ENCODE peak calls at places on chromosomes 6 and 20, in nine cellular contexts. G, B, A, S, Z, I, W, E and K are unnamed samples.
A peak's percentile ranks its signal among the peaks of the same experiment; 100 is the strongest.

GRCh38 chr6:32627831-32628230 is 9.4 kb upstream of the HLA-DQA1 start:
- DNase-seq in S (no peak), W (peak; percentile 91), E (peak; percentile 75), Z (no peak), I (no peak), A (peak; percentile 63), B (peak; percentile 6), G (no peak), K (no peak)

GRCh38 chr20:19757487-19757972 is 528 bp upstream of the RIN2 start:
- DNase-seq in B (peak; percentile 82), G (no peak), S (peak; percentile 81), A (no peak), I (no peak), E (no peak), Z (peak; percentile 64), W (no peak), K (peak; percentile 57)

GRCh38 chr6:88163576-88163975 is 2.6 kb downstream of the CNR1 start:
- DNase-seq in S (no peak), A (no peak), E (no peak), B (no peak), I (no peak), G (no peak), W (no peak), Z (no peak), K (no peak)

GRCh38 chr20:18225652-18226051 is 62.7 kb upstream of the ZNF133 start:
- DNase-seq in G (no peak), I (no peak), Z (peak; percentile 4), A (no peak), S (no peak), W (no peak), E (no peak), B (peak; percentile 3), K (no peak)

GRCh38 chr6:62367601-62368000 is 81.6 kb upstream of the KHDRBS2 start:
- DNase-seq in A (peak; percentile 62), I (no peak), E (no peak), B (no peak), G (no peak), S (no peak), Z (no peak), W (peak; percentile 2), K (no peak)

GRCh38 chr6:85866758-85867401 is 224.2 kb upstream of the SYNCRIP start:
- DNase-seq in Z (no peak), W (no peak), E (no peak), I (no peak), A (no peak), S (no peak), G (no peak), B (no peak), K (no peak)

GRCh38 chr20:36744764-36745191 is 1.1 kb downstream of the NDRG3 start:
- DNase-seq in B (peak; percentile 49), Z (no peak), E (no peak), I (no peak), W (no peak), G (no peak), S (peak; percentile 4), A (no peak), K (peak; percentile 47)

GRCh38 chr20:25859649-25860530 is 163.2 kb upstream of the ZNF337 start:
- DNase-seq in W (no peak), B (peak; percentile 43), Z (no peak), G (peak; percentile 52), E (peak; percentile 70), A (peak; percentile 57), S (peak; percentile 44), I (no peak), K (peak; percentile 65)

GRCh38 chr6:137378100-137378390 is 116.1 kb downstream of the OLIG3 start:
- DNase-seq in S (no peak), B (no peak), I (no peak), E (no peak), A (no peak), Z (no peak), G (no peak), W (no peak), K (no peak)

GRCh38 chr6:56841372-56841749 is 113.5 kb upstream of the BEND6 start:
- DNase-seq in W (no peak), Z (no peak), B (no peak), E (no peak), G (no peak), S (no peak), A (no peak), I (no peak), K (no peak)
- TF ChIP-seq CTCF in W (no peak), Z (no peak), B (no peak), E (no peak), G (no peak), S (no peak), A (no peak), I (no peak), K (no peak)

GRCh38 chr20:43029161-43029560 is 160.5 kb downstream of the PTPRT start:
- DNase-seq in E (no peak), S (no peak), G (no peak), Z (no peak), A (no peak), I (no peak), B (no peak), W (no peak), K (no peak)
- TF ChIP-seq CTCF in E (no peak), S (no peak), G (no peak), Z (no peak), A (no peak), I (no peak), B (no peak), W (no peak), K (no peak)

GRCh38 chr20:49937023-49937929 is 1.1 kb downstream of the RNF114 start:
- DNase-seq in Z (no peak), B (no peak), W (peak; percentile 15), E (no peak), I (no peak), G (no peak), A (no peak), S (no peak), K (no peak)

GRCh38 chr20:49938173-49939163 is 2.3 kb downstream of the RNF114 start:
- DNase-seq in G (no peak), B (peak; percentile 74), Z (peak; percentile 55), S (no peak), A (no peak), E (no peak), W (no peak), I (no peak), K (peak; percentile 46)

GRCh38 chr20:49941456-49941855 is 5.3 kb downstream of the RNF114 start:
- DNase-seq in G (no peak), S (no peak), A (no peak), W (no peak), E (no peak), I (no peak), Z (no peak), B (no peak), K (no peak)

GRCh38 chr20:49935746-49936152 is 448 bp upstream of the RNF114 start:
- DNase-seq in Z (no peak), G (no peak), W (no peak), S (no peak), A (no peak), B (no peak), I (no peak), E (no peak), K (no peak)

GRCh38 chr20:49936153-49937022 is at the start of gene RNF114:
- DNase-seq in Z (peak; percentile 69), A (peak; percentile 95), E (peak; percentile 87), S (peak; percentile 91), W (peak; percentile 95), G (peak; percentile 89), I (no peak), B (peak; percentile 85), K (peak; percentile 73)
- TF ChIP-seq CTCF in Z (no peak), A (no peak), E (no peak), S (no peak), W (no peak), G (no peak), I (no peak), B (no peak), K (peak; percentile 25)

DNA sequence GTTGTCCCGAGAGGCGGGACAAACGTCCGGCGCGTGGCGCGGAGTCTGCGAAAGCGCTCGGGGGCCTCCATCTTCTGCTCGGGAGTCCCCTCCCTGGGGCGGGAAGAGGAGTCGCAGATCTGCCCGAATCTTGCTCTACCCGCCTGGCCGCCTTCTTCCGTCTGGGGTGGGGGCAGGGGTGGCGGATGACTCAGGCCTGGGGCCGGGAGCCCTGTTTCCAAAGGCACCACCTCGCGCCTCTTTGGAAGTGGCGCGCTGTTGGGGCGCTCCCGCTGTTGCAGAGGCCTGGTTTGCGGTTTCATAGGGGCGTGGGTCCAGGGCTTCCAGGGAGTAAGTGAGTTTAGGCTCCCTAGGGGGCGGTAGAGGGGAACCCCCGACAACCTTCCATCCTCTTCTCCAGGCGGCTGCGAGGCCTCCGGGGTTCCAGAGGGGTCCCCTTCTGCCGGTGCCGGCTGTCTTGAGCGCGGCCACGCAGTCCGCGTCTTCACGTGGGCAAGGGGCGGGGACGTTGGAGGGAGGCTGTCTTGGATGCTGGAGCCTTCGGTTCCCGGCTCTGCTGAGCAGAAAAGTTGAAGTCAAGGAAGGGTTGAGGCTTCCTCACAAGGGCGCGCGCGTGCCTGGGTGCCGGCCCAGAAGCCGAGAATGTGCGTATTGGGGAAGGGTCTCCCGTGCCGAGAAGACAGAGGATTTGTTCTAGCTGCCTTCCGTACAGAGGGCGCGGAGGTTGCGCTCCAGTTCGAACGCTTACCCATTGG is 2.6 kb upstream of the TFAP2C start:
- DNase-seq in S (peak; percentile 67), E (no peak), G (no peak), W (no peak), Z (no peak), B (peak; percentile 36), I (no peak), A (no peak), K (no peak)
- TF ChIP-seq CTCF in S (peak; percentile 69), E (no peak), G (no peak), W (no peak), Z (peak; percentile 4), B (peak; percentile 48), I (peak; percentile 42), A (no peak), K (peak; percentile 65)

GRCh38 chr20:33394718-33395117 is 6.6 kb downstream of the CDK5RAP1 start:
- DNase-seq in S (no peak), G (no peak), W (no peak), Z (no peak), B (no peak), A (no peak), I (no peak), E (no peak), K (no peak)
- TF ChIP-seq CTCF in S (no peak), G (no peak), W (no peak), Z (no peak), B (no peak), A (no peak), I (peak; percentile 45), E (no peak), K (peak; percentile 45)

DNA sequence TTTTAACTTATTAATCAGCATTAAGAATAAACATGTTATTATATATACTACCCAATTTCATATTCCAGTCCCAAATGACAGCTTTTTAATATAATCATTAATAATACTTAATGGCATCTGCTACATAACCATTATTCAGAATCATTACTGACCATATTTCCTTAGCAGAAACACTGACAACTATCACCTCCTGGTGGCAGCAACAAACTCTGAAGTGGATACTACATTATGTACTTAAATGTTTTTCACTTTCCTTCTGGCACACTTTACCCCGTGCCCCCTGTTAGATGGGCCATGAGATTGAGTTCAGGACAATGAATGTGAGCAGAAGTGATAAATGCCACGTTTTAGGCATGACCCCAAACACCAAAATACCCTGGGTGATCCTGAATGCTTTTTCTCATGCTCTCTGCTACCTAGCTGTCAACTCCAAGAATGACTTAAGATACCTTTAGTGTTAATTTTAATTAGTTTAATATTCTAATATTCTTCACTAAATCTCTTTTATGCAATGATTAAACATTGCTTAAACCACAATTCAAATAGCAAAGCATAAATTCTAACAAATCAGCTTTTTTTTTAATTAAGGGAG is 77.1 kb downstream of the LMBRD1 start:
- DNase-seq in B (peak; percentile 20), I (no peak), S (no peak), A (no peak), G (no peak), Z (no peak), E (no peak), W (peak; percentile 50), K (peak; percentile 43)
- TF ChIP-seq CTCF in B (peak; percentile 51), I (peak; percentile 56), S (peak; percentile 42), A (peak; percentile 32), G (peak; percentile 16), Z (peak; percentile 37), E (no peak), W (peak; percentile 37), K (peak; percentile 74)